ENCODE peak calls at places on chromosome 17, in eight cellular contexts. C, E, H, U, F, M, J and B are unnamed samples.

GRCh38 chr17:37292429-37293139 is 83.2 kb upstream of the C17orf78 start:
- DNase-seq in F (no peak), E (no peak), M (no peak), U (peak), H (no peak), J (peak), C (peak), B (peak)

GRCh38 chr17:80777274-80777673 is 214.4 kb upstream of the CHMP6 start:
- DNase-seq in C (no peak), E (no peak), U (no peak), F (no peak), J (no peak), H (no peak), M (no peak), B (no peak)

GRCh38 chr17:68344701-68345136 is 53.4 kb downstream of the ARSG start:
- DNase-seq in M (no peak), J (peak), U (no peak), F (no peak), H (no peak), C (no peak), E (peak), B (peak)

GRCh38 chr17:33976816-33977215 is 278.3 kb upstream of the CCL2 start:
- DNase-seq in F (no peak), J (no peak), H (no peak), M (no peak), U (no peak), E (no peak), C (no peak), B (no peak)

GRCh38 chr17:68606451-68607307 is 5.5 kb upstream of the FAM20A start:
- DNase-seq in H (no peak), E (no peak), U (no peak), M (no peak), C (no peak), J (no peak), F (no peak), B (no peak)

GRCh38 chr17:10171057-10171456 is 27.3 kb downstream of the GAS7 start:
- DNase-seq in C (no peak), U (no peak), F (no peak), J (no peak), E (no peak), M (no peak), H (no peak), B (peak)

GRCh38 chr17:19290047-19290705 is 53.0 kb downstream of the EPN2 start:
- DNase-seq in C (no peak), F (no peak), M (no peak), J (no peak), E (no peak), H (no peak), U (no peak), B (peak)

GRCh38 chr17:73099504-73099903 is 7.0 kb upstream of the SLC39A11 start:
- DNase-seq in H (no peak), M (no peak), F (no peak), J (no peak), C (no peak), E (no peak), U (no peak), B (peak)

GRCh38 chr17:57674894-57675293 is 70.2 kb downstream of the CCDC182 start:
- DNase-seq in J (no peak), E (no peak), M (no peak), U (no peak), F (peak), H (no peak), C (no peak), B (no peak)

GRCh38 chr17:39225974-39226683 is 384 bp upstream of the STAC2 start:
- DNase-seq in F (peak), H (peak), M (no peak), E (no peak), J (peak), C (no peak), U (peak), B (no peak)

GRCh38 chr17:80443498-80443897 is 28.5 kb downstream of the ENDOV start:
- DNase-seq in C (no peak), H (no peak), F (no peak), M (no peak), J (no peak), E (no peak), U (no peak), B (no peak)

GRCh38 chr17:78748730-78749317 is 33.2 kb downstream of the CYTH1 start:
- DNase-seq in H (peak), U (peak), J (peak), E (peak), M (no peak), C (peak), F (peak), B (peak)

GRCh38 chr17:43018932-43019331 is 3.3 kb downstream of the VAT1 start:
- DNase-seq in M (no peak), F (no peak), H (no peak), U (no peak), J (peak), E (no peak), C (no peak), B (peak)

GRCh38 chr17:42547001-42547461 is 5.7 kb upstream of the HSD17B1 start:
- DNase-seq in M (no peak), F (no peak), J (no peak), C (no peak), U (no peak), H (no peak), E (no peak), B (no peak)

GRCh38 chr17:50818266-50818665 is 17.1 kb upstream of the WFIKKN2 start:
- DNase-seq in E (no peak), F (no peak), J (no peak), U (no peak), C (no peak), M (no peak), H (no peak), B (no peak)

GRCh38 chr17:20934288-20934687 is 108.5 kb downstream of the USP22 start:
- DNase-seq in J (no peak), U (peak), C (no peak), F (no peak), E (no peak), H (no peak), M (no peak), B (no peak)

GRCh38 chr17:50627782-50628601 is 6.7 kb upstream of the ABCC3 start:
- DNase-seq in E (no peak), J (no peak), U (no peak), M (no peak), H (no peak), F (no peak), C (no peak), B (no peak)

GRCh38 chr17:2057714-2058520 is 3.0 kb downstream of the HIC1 start:
- DNase-seq in M (no peak), E (no peak), J (peak), F (no peak), C (no peak), U (no peak), H (no peak), B (no peak)

GRCh38 chr17:66341462-66341861 is 39.0 kb downstream of the PRKCA start:
- DNase-seq in E (no peak), U (no peak), C (no peak), H (no peak), J (no peak), F (no peak), M (no peak), B (no peak)
- H3K4me3 ChIP-seq in E (no peak), U (no peak), C (no peak), H (no peak), J (no peak), F (no peak), M (no peak), B (no peak)

GRCh38 chr17:62899349-62899748 is 66.7 kb upstream of the TANC2 start:
- DNase-seq in U (no peak), J (peak), F (no peak), E (no peak), M (no peak), C (no peak), H (no peak), B (peak)

GRCh38 chr17:62900096-62900495 is 65.9 kb upstream of the TANC2 start:
- DNase-seq in F (no peak), C (no peak), J (no peak), H (no peak), M (no peak), E (no peak), U (no peak), B (no peak)

GRCh38 chr17:62895650-62896301 is 70.3 kb upstream of the TANC2 start:
- DNase-seq in H (no peak), U (no peak), F (no peak), C (peak), E (no peak), J (no peak), M (no peak), B (no peak)

GRCh38 chr17:62898239-62898864 is 67.7 kb upstream of the TANC2 start:
- DNase-seq in H (no peak), E (no peak), U (peak), C (no peak), M (no peak), F (no peak), J (peak), B (no peak)

DNA sequence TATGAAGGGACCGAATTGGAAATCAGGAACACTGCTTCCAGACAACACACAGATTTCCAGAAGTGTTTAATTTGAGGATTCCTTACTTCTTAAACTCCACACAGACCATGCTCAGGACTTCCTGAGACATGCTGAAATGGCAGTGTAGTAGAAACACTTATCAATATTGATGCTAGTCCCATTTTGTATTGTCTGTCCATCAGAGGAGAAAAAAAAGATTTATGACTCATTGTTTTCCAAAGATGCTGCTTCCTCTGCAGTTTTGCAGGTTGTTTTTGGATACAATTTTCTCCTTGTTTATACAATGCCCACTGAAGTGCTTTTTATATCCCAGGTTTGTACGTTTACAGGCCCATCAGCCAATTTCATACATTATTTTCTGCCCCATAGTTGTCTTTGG is 68.3 kb upstream of the TANC2 start:
- DNase-seq in M (no peak), E (no peak), F (no peak), C (no peak), J (peak), U (no peak), H (no peak), B (no peak)
- H3K4me3 ChIP-seq in M (no peak), E (no peak), F (no peak), C (no peak), J (no peak), U (no peak), H (no peak), B (no peak)

GRCh38 chr17:82494236-82495055 is 25.1 kb upstream of the FOXK2 start:
- DNase-seq in C (peak), H (peak), J (peak), E (peak), F (peak), M (peak), U (peak), B (peak)
- H3K4me3 ChIP-seq in C (no peak), H (no peak), J (peak), E (no peak), F (no peak), M (no peak), U (no peak), B (no peak)

DNA sequence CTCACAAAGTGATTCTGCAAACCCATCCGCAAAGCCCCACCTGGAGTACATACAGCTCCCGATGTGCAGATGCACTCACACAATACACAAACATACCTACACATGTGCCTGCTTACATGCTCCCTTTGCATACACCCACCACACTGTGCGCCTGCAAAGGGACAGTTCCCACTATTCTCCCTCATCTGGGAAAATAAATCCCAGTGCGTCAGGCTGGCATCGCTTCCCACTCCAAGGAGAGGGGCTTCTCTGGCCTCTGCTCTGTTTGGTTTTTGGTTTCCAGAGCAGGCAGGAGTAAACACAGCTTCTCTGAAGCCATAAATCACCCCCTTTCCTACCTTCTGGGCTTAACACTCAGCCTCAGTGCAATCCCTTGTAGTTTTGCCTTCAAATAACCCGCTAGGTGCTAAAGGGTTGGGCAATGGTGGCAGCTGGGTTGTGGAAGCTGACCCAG is 14.7 kb downstream of the HOXB4 start:
- DNase-seq in E (no peak), C (no peak), F (no peak), U (no peak), J (no peak), M (no peak), H (no peak), B (no peak)
- H3K4me3 ChIP-seq in E (no peak), C (no peak), F (peak), U (no peak), J (peak), M (peak), H (peak), B (no peak)

DNA sequence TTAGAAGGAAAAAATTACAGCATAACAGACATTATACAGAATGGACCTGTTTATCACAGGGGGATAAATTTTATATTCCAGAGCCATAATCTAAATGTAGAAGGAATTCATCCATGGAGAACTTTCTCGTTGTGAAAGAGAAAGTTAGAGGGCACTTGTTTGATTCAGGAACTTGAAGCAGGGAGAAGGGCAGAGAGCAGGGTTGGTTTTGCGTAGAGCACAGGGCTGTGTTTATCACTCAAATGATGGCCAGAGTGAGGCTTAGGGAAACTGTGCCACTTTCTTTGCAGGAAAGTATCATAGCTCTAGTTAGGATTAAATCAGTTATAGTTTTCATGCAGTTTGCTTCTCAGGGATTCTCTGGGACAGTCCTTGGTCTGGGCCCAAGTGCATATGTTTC is 29.1 kb upstream of the MED13 start:
- DNase-seq in U (peak), F (no peak), M (no peak), H (no peak), E (no peak), J (no peak), C (peak), B (no peak)
- H3K4me3 ChIP-seq in U (peak), F (no peak), M (no peak), H (no peak), E (no peak), J (no peak), C (no peak), B (no peak)

GRCh38 chr17:77407321-77408277 is 266.8 kb downstream of the SEC14L1 start:
- DNase-seq in C (peak), J (no peak), U (no peak), F (peak), M (no peak), H (no peak), E (no peak), B (no peak)

GRCh38 chr17:77403854-77404253 is 263.1 kb downstream of the SEC14L1 start:
- DNase-seq in C (no peak), M (no peak), E (no peak), F (no peak), H (no peak), J (no peak), U (no peak), B (no peak)

GRCh38 chr17:77402159-77402731 is 261.5 kb downstream of the SEC14L1 start:
- DNase-seq in H (no peak), E (no peak), J (no peak), C (no peak), M (no peak), F (no peak), U (no peak), B (no peak)

GRCh38 chr17:77405867-77406513 is 265.2 kb downstream of the SEC14L1 start:
- DNase-seq in U (no peak), C (no peak), E (no peak), J (no peak), F (no peak), H (no peak), M (no peak), B (peak)

GRCh38 chr17:77404812-77405581 is 264.2 kb downstream of the SEC14L1 start:
- DNase-seq in E (peak), H (no peak), U (no peak), C (peak), J (peak), M (peak), F (peak), B (peak)
- H3K4me3 ChIP-seq in E (peak), H (no peak), U (no peak), C (no peak), J (no peak), M (no peak), F (peak), B (no peak)

DNA sequence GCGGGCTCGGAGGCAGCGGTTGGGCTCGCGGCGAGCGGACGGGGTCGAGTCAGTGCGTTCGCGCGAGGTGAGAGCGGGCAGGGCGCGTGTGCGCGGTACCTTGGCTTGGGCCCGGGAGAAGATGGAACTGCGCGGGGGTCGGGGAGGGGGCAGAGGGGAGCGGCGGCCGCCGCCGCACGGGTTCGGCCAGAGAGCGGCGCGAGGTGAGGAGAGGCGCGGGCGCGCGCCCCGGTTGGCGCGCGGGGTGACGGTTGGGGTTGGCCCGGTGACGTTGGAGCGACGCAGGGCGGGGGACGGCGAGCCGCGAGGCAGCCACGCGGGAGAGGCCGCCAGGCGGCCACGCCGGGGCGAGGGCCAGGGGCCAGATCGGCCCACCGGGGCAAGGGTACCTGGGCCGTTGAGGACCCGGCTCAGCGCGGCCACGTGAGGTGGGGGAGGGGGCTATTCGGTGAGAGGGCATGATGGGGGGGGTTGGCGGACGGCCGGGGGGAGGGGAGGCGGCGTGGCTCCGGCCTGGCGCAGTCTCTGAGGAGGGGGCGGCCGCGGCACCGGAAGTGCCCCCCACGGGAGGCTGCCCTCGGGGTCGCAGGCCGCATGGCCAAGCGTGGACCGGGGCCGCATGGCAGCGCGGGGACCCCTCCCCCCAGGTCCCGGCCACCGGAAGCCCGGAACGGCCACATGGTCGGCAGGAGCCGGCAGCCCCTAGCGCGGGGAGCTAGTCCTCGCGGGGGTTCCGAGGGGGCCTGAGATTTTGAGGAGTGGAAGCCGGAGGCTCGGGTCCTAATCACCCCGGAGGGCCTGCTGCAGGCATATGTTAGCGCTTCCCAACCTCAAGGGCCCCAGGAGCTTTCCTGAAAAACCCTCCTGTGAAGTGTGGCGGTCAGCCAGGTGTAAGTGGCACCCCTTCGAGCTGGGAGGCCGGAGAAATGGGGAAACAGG is 527 bp downstream of the EIF5A start:
- DNase-seq in U (peak), J (peak), F (no peak), E (peak), C (peak), H (no peak), M (no peak), B (peak)
- H3K4me3 ChIP-seq in U (peak), J (peak), F (peak), E (peak), C (peak), H (peak), M (peak), B (peak)

DNA sequence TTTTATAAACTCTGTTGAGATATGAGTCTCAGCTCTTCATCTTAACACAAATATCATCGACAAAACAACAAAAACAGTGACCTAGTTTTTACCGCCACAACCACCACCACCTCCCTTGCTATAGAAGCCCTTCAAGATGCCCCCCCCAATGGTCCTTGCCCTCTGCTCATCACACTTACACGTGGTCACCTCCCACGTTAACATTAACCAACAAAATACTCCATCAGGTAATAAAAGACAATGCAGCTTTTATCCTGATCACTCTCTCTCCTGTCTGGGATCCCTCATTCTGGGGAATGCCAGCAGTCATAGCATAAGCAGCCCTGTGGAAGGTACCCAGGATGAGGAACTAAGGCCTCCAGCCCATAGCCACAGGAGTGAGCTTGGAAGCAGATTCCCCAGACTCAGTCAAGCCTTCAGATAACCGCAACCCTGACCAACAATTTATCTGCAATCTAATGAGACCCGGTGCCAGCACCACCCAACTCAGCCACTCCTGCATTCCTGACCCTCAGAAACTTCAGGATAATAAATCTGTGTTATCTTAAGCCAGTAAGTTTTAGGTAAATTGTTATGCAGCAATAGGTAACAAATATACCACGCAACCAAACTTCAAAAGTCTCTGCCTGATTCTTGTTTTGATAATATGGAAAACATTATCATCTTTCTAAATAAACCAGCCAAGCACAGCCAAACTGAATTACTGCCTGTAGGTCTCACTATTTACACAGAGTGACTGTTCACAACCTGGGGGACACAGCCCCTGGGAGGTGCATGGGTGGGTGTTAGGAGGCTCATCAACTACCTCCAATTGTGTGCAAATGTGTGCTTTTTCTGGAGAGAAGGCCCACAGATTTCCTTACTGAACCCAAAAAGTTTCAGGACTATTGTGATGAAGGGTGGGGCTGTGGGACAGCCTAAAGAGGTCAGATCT is 6.1 kb downstream of the PECAM1 start:
- DNase-seq in U (peak), E (no peak), C (no peak), J (no peak), H (no peak), F (no peak), M (no peak), B (peak)
- H3K4me3 ChIP-seq in U (peak), E (no peak), C (no peak), J (no peak), H (no peak), F (no peak), M (no peak), B (peak)

GRCh38 chr17:29430275-29430674 is 40.1 kb downstream of the TAOK1 start:
- DNase-seq in E (no peak), H (no peak), M (no peak), F (no peak), J (no peak), C (no peak), U (no peak), B (no peak)

GRCh38 chr17:29434550-29434949 is 44.4 kb downstream of the TAOK1 start:
- DNase-seq in C (no peak), M (no peak), J (no peak), E (no peak), F (no peak), U (no peak), H (no peak), B (no peak)

DNA sequence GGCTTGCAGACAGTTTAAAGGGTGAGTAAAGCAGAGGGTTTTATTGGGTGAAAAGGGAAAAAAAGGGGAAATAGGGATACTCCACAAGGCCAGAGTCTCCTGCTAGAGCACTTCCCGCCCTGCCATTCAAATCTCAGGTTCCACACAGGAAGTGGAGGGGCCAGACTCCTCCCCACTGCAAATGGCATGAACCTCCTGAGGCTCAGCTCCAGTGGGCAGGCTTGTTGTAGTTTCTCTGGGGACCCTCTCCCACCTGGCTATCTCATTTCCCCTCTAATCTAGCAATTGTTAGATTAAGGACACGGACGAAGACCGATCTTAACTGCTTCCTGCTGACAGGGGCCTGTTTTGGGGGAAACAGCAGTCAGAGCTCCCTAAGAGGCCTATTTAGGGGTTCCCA is 43.4 kb downstream of the TAOK1 start:
- DNase-seq in F (no peak), J (no peak), C (no peak), M (no peak), E (no peak), H (no peak), U (no peak), B (peak)
- H3K4me3 ChIP-seq in F (no peak), J (no peak), C (no peak), M (no peak), E (no peak), H (no peak), U (no peak), B (no peak)